ENCODE peak calls at places on chromosome 5, in four cellular contexts. T is CD8-positive, alpha-beta T cell; Y is cardiac muscle cell; P is heart left ventricle. W is an unnamed sample.

GRCh38 chr5:95966005-95966404 is 4.4 kb upstream of the ELL2 start:
- DNase-seq in T (no peak), Y (no peak), P (no peak), W (no peak)

GRCh38 chr5:82295144-82295543 is 17.0 kb upstream of the RPS23 start:
- DNase-seq in T (no peak), Y (no peak), P (no peak), W (no peak)

GRCh38 chr5:174306345-174307030 is 261.0 kb downstream of the NSG2 start:
- DNase-seq in T (no peak), Y (no peak), P (no peak), W (no peak)

GRCh38 chr5:14034991-14035390 is 90.5 kb upstream of the DNAH5 start:
- DNase-seq in T (no peak), Y (no peak), P (no peak), W (no peak)

GRCh38 chr5:93579561-93580386 is 1.2 kb downstream of the NR2F1-AS1 start:
- DNase-seq in T (no peak), Y (no peak), P (peak), W (no peak)

GRCh38 chr5:77924081-77924480 is 147.9 kb upstream of the TBCA start:
- DNase-seq in T (no peak), Y (no peak), P (no peak), W (no peak)

GRCh38 chr5:64144429-64145215 is 21.0 kb upstream of the RNF180 start:
- DNase-seq in T (no peak), Y (no peak), P (no peak), W (no peak)

GRCh38 chr5:104045987-104046386 is 483.4 kb upstream of the NUDT12 start:
- DNase-seq in T (no peak), Y (peak), P (no peak), W (no peak)

GRCh38 chr5:180532268-180532667 is 38.1 kb downstream of the CNOT6 start:
- DNase-seq in T (no peak), Y (no peak), P (no peak), W (no peak)

GRCh38 chr5:62144395-62145022 is 161.5 kb upstream of the KIF2A start:
- DNase-seq in T (no peak), Y (no peak), P (no peak), W (no peak)

GRCh38 chr5:78881884-78882283 is 103.2 kb downstream of the ARSB start:
- DNase-seq in T (no peak), Y (no peak), P (no peak), W (no peak)

GRCh38 chr5:79962580-79963222 is 28.4 kb downstream of the MTX3 start:
- DNase-seq in T (no peak), Y (no peak), P (no peak), W (no peak)

GRCh38 chr5:158553946-158554336 is 545.8 kb downstream of the EBF1 start:
- DNase-seq in T (no peak), Y (no peak), P (no peak), W (no peak)

GRCh38 chr5:27911216-27911615 is 872.8 kb upstream of the CDH9 start:
- DNase-seq in T (no peak), Y (no peak), P (no peak), W (no peak)

GRCh38 chr5:111353035-111353434 is 128.9 kb downstream of the CAMK4 start:
- DNase-seq in T (no peak), Y (no peak), P (no peak), W (no peak)

GRCh38 chr5:139747583-139748504 is 47.8 kb upstream of the PSD2 start:
- DNase-seq in T (no peak), Y (peak), P (peak), W (peak)

GRCh38 chr5:3161672-3162071 is 410.2 kb upstream of the IRX2 start:
- DNase-seq in T (no peak), Y (no peak), P (no peak), W (no peak)

GRCh38 chr5:91022518-91022917 is 360.6 kb downstream of the ARRDC3 start:
- DNase-seq in T (no peak), Y (no peak), P (no peak), W (no peak)

GRCh38 chr5:55853271-55853670 is 2.1 kb downstream of the IL31RA start:
- DNase-seq in T (no peak), Y (no peak), P (no peak), W (no peak)

GRCh38 chr5:17000296-17000939 is 64.3 kb upstream of the MYO10 start:
- DNase-seq in T (no peak), Y (no peak), P (no peak), W (no peak)

GRCh38 chr5:60196382-60197113 is 303.0 kb upstream of the PDE4D start:
- DNase-seq in T (no peak), Y (no peak), P (no peak), W (no peak)

GRCh38 chr5:126526493-126526892 is 68.5 kb downstream of the ALDH7A1 start:
- DNase-seq in T (no peak), Y (no peak), P (no peak), W (no peak)

DNA sequence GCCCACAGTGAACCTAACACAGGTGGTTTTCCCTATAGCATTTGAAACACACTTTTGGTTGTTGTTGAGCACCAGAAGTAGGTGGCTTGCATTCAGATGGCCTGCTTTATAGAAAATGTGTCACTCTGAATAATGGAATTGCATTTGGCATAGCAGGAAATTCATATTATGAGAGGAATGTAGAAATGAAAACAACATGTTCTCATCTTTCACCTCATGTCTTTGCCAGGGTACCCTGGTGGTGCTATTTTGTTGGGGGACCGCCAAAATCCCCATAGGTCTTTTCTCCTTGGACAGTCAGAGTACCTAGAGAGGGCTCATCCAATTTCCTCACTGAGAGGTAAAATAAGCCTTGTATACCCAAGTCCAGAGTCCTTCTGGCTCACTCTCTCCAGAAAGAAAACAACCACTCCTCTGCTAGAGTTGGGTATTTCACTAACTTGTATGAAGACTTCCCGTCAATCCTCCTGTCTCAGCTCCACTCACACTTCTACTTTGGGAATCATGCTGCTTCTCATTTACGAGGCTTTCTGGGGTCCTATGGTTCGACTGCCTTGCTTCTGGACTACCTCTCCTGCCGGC is 67.4 kb downstream of the MRPS27 start:
- DNase-seq in T (no peak), Y (no peak), P (no peak), W (no peak)
- H3K27ac ChIP-seq in T (no peak), Y (no peak), P (no peak), W (peak)

GRCh38 chr5:67306997-67307580 is 110.5 kb upstream of the CD180 start:
- DNase-seq in T (no peak), Y (no peak), P (no peak), W (no peak)

GRCh38 chr5:67303356-67303755 is 106.8 kb upstream of the CD180 start:
- DNase-seq in T (no peak), Y (no peak), P (no peak), W (no peak)

GRCh38 chr5:67308988-67309688 is 112.5 kb upstream of the CD180 start:
- DNase-seq in T (no peak), Y (no peak), P (no peak), W (no peak)

GRCh38 chr5:67305913-67306710 is 109.5 kb upstream of the CD180 start:
- DNase-seq in T (no peak), Y (no peak), P (no peak), W (no peak)

GRCh38 chr5:67305401-67305800 is 108.8 kb upstream of the CD180 start:
- DNase-seq in T (no peak), Y (no peak), P (no peak), W (no peak)
- H3K27ac ChIP-seq in T (no peak), Y (no peak), P (peak), W (no peak)

GRCh38 chr5:9559965-9560364 is 14.1 kb upstream of the SEMA5A start:
- DNase-seq in T (no peak), Y (no peak), P (no peak), W (no peak)
- H3K27ac ChIP-seq in T (no peak), Y (no peak), P (no peak), W (no peak)

DNA sequence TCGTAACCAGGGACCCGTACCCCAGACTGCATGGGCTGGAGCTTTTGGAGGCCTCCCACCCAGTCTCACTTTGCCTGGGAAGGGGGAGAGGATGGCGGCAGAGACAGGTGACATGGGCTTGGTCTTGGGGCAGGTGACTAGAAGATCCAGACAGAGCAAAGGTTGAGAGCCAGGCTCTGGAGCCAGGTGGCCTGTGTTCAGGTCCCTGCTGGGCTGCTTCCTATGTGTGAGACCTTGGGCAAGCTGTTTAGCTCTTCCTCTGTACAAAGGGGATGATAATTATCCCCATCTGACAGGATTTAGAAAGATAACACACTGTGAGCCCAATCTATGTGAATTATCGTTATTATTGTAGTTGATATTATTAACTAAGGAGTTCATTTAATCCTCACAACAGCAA is 16.1 kb upstream of the NDST1 start:
- DNase-seq in T (no peak), Y (no peak), P (no peak), W (peak)
- H3K27ac ChIP-seq in T (no peak), Y (peak), P (peak), W (peak)

GRCh38 chr5:153654892-153655520 is 164.5 kb downstream of the GRIA1 start:
- DNase-seq in T (no peak), Y (no peak), P (no peak), W (no peak)

GRCh38 chr5:153659337-153659736 is 168.9 kb downstream of the GRIA1 start:
- DNase-seq in T (no peak), Y (peak), P (no peak), W (no peak)

GRCh38 chr5:153658151-153658550 is 167.7 kb downstream of the GRIA1 start:
- DNase-seq in T (no peak), Y (no peak), P (no peak), W (no peak)

GRCh38 chr5:153658606-153659005 is 168.1 kb downstream of the GRIA1 start:
- DNase-seq in T (no peak), Y (no peak), P (no peak), W (no peak)

GRCh38 chr5:153654444-153654843 is 164.0 kb downstream of the GRIA1 start:
- DNase-seq in T (no peak), Y (no peak), P (no peak), W (no peak)
- H3K27ac ChIP-seq in T (no peak), Y (no peak), P (no peak), W (no peak)

GRCh38 chr5:169944922-169945675 is 35.2 kb downstream of the INSYN2B start:
- DNase-seq in T (no peak), Y (no peak), P (no peak), W (no peak)
- H3K27ac ChIP-seq in T (no peak), Y (no peak), P (no peak), W (peak)

DNA sequence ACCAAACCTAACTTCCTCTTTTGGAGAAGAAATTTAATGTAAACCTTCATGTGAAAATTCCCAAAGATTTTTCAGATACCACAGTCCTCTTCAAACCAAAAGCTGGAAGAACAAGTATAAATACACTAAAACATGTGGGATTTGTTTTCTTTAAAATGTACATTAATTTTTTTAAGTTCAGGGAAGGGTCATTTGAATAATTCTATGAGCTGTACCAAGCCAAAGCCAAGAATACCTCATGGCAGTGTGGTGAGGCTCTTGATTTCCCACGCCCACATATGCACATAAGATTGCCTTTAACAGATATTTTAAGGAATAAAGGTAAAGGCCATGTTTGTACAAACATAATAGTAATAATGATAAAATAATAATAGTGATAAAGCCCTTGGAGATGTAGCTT is 28.3 kb upstream of the ITGA1 start:
- DNase-seq in T (no peak), Y (no peak), P (no peak), W (no peak)
- H3K27ac ChIP-seq in T (no peak), Y (no peak), P (no peak), W (no peak)

GRCh38 chr5:118981783-118982182 is 6.6 kb downstream of the DTWD2 start:
- DNase-seq in T (no peak), Y (no peak), P (no peak), W (no peak)
- H3K27ac ChIP-seq in T (no peak), Y (no peak), P (no peak), W (no peak)

DNA sequence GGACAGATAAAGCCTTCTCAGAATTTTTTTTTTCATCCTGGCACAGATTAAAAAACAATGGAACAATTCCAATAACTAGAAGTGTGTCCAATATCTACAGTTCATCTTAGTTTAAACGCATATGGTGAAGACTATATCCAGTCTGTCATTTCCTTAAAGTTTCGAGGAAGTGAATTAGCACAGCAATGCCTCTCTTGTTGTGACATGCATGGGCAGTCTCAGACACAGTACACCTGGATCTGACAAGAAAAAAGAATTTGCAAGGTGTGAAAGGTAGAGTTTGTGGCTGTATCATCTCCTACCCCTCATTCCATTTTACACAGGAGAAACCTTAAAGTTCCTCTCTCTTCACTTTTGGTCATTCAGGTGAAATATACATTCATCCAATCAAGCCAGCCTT is 100.6 kb upstream of the ADAMTS19 start:
- DNase-seq in T (no peak), Y (no peak), P (no peak), W (no peak)
- H3K27ac ChIP-seq in T (no peak), Y (no peak), P (no peak), W (no peak)

W was measured in substantia nigra.